ENCODE peak calls at places on chromosome 19, in nine cellular contexts. S is vagina, T is heart right ventricle, K is PC-3, V is psoas muscle, Z is AG04450, J is uterus, W is stomach, U is cardiac muscle cell. O is an unnamed sample. For H3K9me3, the result is how much of the 10 kb centered on the place peaks cover.

GRCh38 chr19:38213911-38214625 is 10.0 kb downstream of the DPF1 start:
- DNase-seq in S (no peak), T (no peak), U (peak), V (no peak), Z (no peak), J (no peak), W (no peak), K (peak), O (peak)

GRCh38 chr19:37905936-37906867 is at the start of gene WDR87:
- DNase-seq in Z (no peak), U (peak), S (no peak), J (peak), W (peak), V (peak), K (peak), T (no peak), O (peak)

GRCh38 chr19:49057636-49058234 is at the start of gene CGB7:
- DNase-seq in V (peak), S (no peak), U (peak), Z (no peak), J (peak), K (peak), T (peak), W (peak), O (peak)

GRCh38 chr19:36079389-36079788 is 24.7 kb downstream of the WDR62 start:
- DNase-seq in K (no peak), U (no peak), S (no peak), J (no peak), V (no peak), W (no peak), T (no peak), Z (no peak), O (no peak)

GRCh38 chr19:49157445-49158224 is at the start of gene TRPM4:
- DNase-seq in U (peak), Z (no peak), W (peak), K (peak), J (peak), S (no peak), T (peak), V (peak), O (no peak)

GRCh38 chr19:56866563-56866962 is 26.0 kb upstream of the PEG3 start:
- DNase-seq in W (no peak), S (no peak), K (no peak), T (no peak), Z (no peak), U (no peak), V (no peak), J (peak), O (no peak)

GRCh38 chr19:16888629-16889371 is at the start of gene F2RL3:
- DNase-seq in W (peak), K (no peak), S (no peak), J (peak), V (peak), Z (no peak), T (peak), U (peak), O (no peak)

GRCh38 chr19:31350033-31350692 is 927 bp upstream of the TSHZ3 start:
- DNase-seq in T (peak), Z (no peak), U (peak), W (no peak), J (peak), K (no peak), S (no peak), V (peak), O (no peak)

GRCh38 chr19:36120092-36120983 is 5.1 kb downstream of the TBCB start:
- DNase-seq in K (no peak), T (no peak), W (no peak), S (no peak), J (no peak), V (no peak), Z (no peak), U (no peak), O (no peak)

GRCh38 chr19:44644391-44645016 is 794 bp downstream of the PVR start:
- DNase-seq in J (peak), W (no peak), S (no peak), U (no peak), V (peak), K (peak), T (no peak), Z (no peak), O (no peak)

GRCh38 chr19:53809518-53810186 is 14.5 kb downstream of the NLRP12 start:
- DNase-seq in J (no peak), S (no peak), U (no peak), V (no peak), W (no peak), Z (no peak), K (peak), T (no peak), O (no peak)

GRCh38 chr19:34579281-34580054 is 97.5 kb downstream of the SCGB2B2 start:
- DNase-seq in J (no peak), U (no peak), Z (no peak), S (no peak), W (no peak), V (no peak), T (no peak), K (no peak), O (no peak)

GRCh38 chr19:35109395-35110112 is 6.1 kb upstream of the FXYD3 start:
- DNase-seq in Z (no peak), V (no peak), J (no peak), W (peak), K (no peak), S (no peak), U (no peak), T (no peak), O (no peak)

GRCh38 chr19:14081797-14082674 is 3.5 kb downstream of the C19orf67 start:
- DNase-seq in T (peak), S (no peak), K (peak), W (peak), V (peak), U (no peak), Z (no peak), J (peak), O (no peak)

GRCh38 chr19:44777715-44778347 is at the start of gene CBLC:
- DNase-seq in K (peak), V (no peak), T (no peak), W (peak), Z (no peak), U (no peak), S (no peak), J (no peak), O (no peak)

GRCh38 chr19:17579523-17580244 is 24.2 kb downstream of the COLGALT1 start:
- DNase-seq in T (peak), J (peak), V (peak), K (peak), Z (no peak), S (no peak), W (no peak), U (peak), O (no peak)

GRCh38 chr19:10291554-10292205 is 1.9 kb downstream of the ICAM5 start:
- DNase-seq in J (no peak), W (no peak), V (no peak), S (no peak), K (no peak), Z (no peak), U (no peak), T (no peak), O (no peak)

GRCh38 chr19:37975596-37976515 is 68.8 kb downstream of the SIPA1L3 start:
- DNase-seq in U (no peak), J (no peak), V (no peak), Z (no peak), S (no peak), W (no peak), T (no peak), K (no peak), O (no peak)

GRCh38 chr19:3604227-3604986 is 2.3 kb downstream of the TBXA2R start:
- DNase-seq in U (no peak), S (no peak), W (no peak), J (no peak), K (no peak), T (no peak), V (no peak), Z (no peak), O (no peak)

GRCh38 chr19:53057904-53058579 is 13.5 kb downstream of the ERVV-2 start:
- DNase-seq in J (no peak), V (no peak), U (peak), Z (no peak), S (no peak), T (peak), K (peak), W (no peak), O (no peak)

GRCh38 chr19:39833464-39834286 is at the start of gene DYRK1B:
- DNase-seq in T (peak), V (peak), U (peak), W (peak), S (peak), J (peak), Z (peak), K (peak), O (peak)

GRCh38 chr19:35629332-35629633 is 447 bp downstream of the RBM42 start:
- DNase-seq in Z (no peak), J (no peak), V (no peak), K (no peak), T (no peak), W (no peak), S (no peak), U (no peak), O (no peak)

GRCh38 chr19:35194022-35194984 is 34.2 kb downstream of the FAM187B start:
- DNase-seq in T (no peak), W (no peak), Z (no peak), S (no peak), U (no peak), J (no peak), K (no peak), V (no peak), O (no peak)

GRCh38 chr19:13100031-13100588 is 2.5 kb downstream of the LYL1 start:
- DNase-seq in W (no peak), V (no peak), T (no peak), J (peak), K (no peak), Z (no peak), S (no peak), U (no peak), O (no peak)

GRCh38 chr19:8610041-8610927 is at the start of gene ADAMTS10:
- DNase-seq in T (no peak), V (peak), J (peak), S (no peak), W (no peak), U (peak), Z (no peak), K (no peak), O (peak)

GRCh38 chr19:45154064-45154827 is 6.5 kb downstream of the NKPD1 start:
- DNase-seq in U (peak), V (peak), Z (no peak), K (peak), T (no peak), W (no peak), J (no peak), S (no peak), O (no peak)

GRCh38 chr19:3108775-3109174 is 14.6 kb downstream of the GNA11 start:
- DNase-seq in K (peak), V (peak), S (no peak), J (peak), T (peak), W (peak), U (peak), Z (peak), O (peak)

GRCh38 chr19:35350591-35350990 is 2.9 kb downstream of the FFAR1 start:
- DNase-seq in J (no peak), V (no peak), T (no peak), U (no peak), W (no peak), S (no peak), Z (no peak), K (no peak), O (no peak)

GRCh38 chr19:49968279-49968922 is 7.4 kb upstream of the SIGLEC11 start:
- DNase-seq in U (no peak), S (no peak), V (no peak), W (no peak), Z (no peak), K (no peak), J (no peak), T (no peak), O (no peak)

GRCh38 chr19:10112895-10113591 is 1.6 kb downstream of the P2RY11 start:
- DNase-seq in U (peak), Z (no peak), K (peak), W (peak), J (no peak), T (no peak), S (peak), V (peak), O (peak)

GRCh38 chr19:47049307-47049700 is 880 bp upstream of the TMEM160 start:
- DNase-seq in J (no peak), W (no peak), U (peak), T (no peak), S (no peak), K (peak), V (no peak), Z (no peak), O (no peak)

GRCh38 chr19:14555918-14556661 is 15.8 kb downstream of the NDUFB7 start:
- DNase-seq in W (no peak), J (no peak), K (peak), U (peak), T (no peak), V (no peak), S (no peak), Z (no peak), O (no peak)

GRCh38 chr19:41265376-41266153 is 1.4 kb downstream of the HNRNPUL1 start:
- DNase-seq in V (no peak), T (peak), W (peak), J (no peak), U (peak), K (peak), S (no peak), Z (no peak), O (no peak)

GRCh38 chr19:36371886-36372285 is 7.1 kb downstream of the ZFP14 start:
- DNase-seq in U (no peak), W (no peak), S (no peak), T (no peak), K (no peak), Z (no peak), J (no peak), V (no peak), O (no peak)

GRCh38 chr19:2084993-2085720 is 11.0 kb downstream of the MOB3A start:
- DNase-seq in W (peak), T (peak), U (peak), Z (no peak), K (peak), S (no peak), V (peak), J (no peak), O (peak)

GRCh38 chr19:7873304-7874079 is 698 bp downstream of the PRR36 start:
- DNase-seq in Z (no peak), S (no peak), J (no peak), K (no peak), T (no peak), U (no peak), V (no peak), W (no peak), O (no peak)

GRCh38 chr19:48619692-48620565 is 623 bp downstream of the SPHK2 start:
- DNase-seq in K (no peak), J (no peak), W (no peak), Z (no peak), S (no peak), U (peak), T (no peak), V (no peak), O (no peak)

GRCh38 chr19:29860492-29860891 is 48.7 kb downstream of the CCNE1 start:
- DNase-seq in T (no peak), W (no peak), V (no peak), J (no peak), Z (no peak), K (no peak), U (no peak), S (no peak), O (no peak)

GRCh38 chr19:16382775-16383543 is 58.3 kb downstream of the KLF2 start:
- DNase-seq in U (peak), S (no peak), V (peak), K (peak), Z (peak), W (peak), T (peak), J (peak), O (peak)

DNA sequence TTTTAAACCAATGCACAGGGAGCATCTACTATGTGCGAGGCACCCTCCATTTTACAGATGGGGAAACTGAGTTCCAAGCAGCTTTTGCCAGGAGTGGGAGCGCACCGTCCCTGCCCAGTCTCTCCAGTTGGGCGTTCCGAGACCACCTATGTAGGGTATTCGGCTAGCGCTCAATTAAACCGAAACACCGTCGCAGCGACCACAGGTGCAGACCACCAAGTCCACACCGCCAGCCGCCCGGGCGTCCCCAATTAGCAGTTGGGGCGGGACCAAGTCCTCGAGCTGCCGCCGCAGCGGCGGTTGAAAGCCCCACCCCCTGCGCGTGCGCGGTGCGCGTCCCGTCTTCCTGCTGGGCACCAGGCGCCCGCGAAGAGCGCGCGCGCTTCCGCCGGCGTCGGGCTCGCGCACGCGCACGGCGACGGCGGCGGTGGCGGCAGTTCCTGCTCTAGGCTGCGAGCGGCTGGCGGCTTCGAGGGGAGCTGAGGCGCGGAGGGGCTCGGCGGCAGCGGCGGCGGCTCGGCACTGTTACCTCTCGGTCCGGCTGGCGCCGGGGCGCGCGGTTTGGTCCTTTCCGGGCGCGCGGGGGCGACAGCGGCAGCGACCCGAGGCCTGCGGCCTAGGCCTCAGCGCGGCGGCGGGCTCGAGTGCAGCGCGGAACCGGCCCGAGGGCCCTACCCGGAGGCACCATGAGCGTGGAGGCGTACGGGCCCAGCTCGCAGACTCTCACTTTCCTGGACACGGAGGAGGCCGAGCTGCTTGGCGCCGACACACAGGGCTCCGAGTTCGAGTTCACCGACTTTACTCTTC is at the start of gene UPF1:
- DNase-seq in T (peak), J (peak), V (peak), W (peak), U (peak), S (no peak), Z (peak), K (peak), O (peak)
- TF ChIP-seq CTCF in T (peak), J (peak), V (no peak), W (no peak), U (no peak), S (no peak), Z (peak), K (no peak), O (no peak)

GRCh38 chr19:55528030-55528801 is 8.7 kb downstream of the SBK2 start:
- DNase-seq in K (peak), S (no peak), V (no peak), Z (no peak), W (no peak), J (no peak), U (peak), T (no peak), O (no peak)
- H3K9me3 ChIP-seq in K (under half), S (under half), V (under half), Z (under half), W (under half), J (under half), U (under half), T (under half), O (under half)

GRCh38 chr19:999379-999719 is 870 bp upstream of the GRIN3B start:
- DNase-seq in K (no peak), V (no peak), J (no peak), Z (no peak), S (no peak), T (no peak), U (no peak), W (no peak), O (no peak)

GRCh38 chr19:1000591-1001537 is 645 bp downstream of the GRIN3B start:
- DNase-seq in S (no peak), V (no peak), J (no peak), K (no peak), U (no peak), T (no peak), Z (no peak), W (no peak), O (no peak)

GRCh38 chr19:998064-998463 is 2.2 kb upstream of the GRIN3B start:
- DNase-seq in V (no peak), J (no peak), W (no peak), U (no peak), K (no peak), Z (no peak), T (no peak), S (no peak), O (no peak)

GRCh38 chr19:1001538-1002166 is 1.4 kb downstream of the GRIN3B start:
- DNase-seq in Z (no peak), T (no peak), U (peak), S (no peak), V (no peak), K (peak), J (no peak), W (peak), O (peak)

DNA sequence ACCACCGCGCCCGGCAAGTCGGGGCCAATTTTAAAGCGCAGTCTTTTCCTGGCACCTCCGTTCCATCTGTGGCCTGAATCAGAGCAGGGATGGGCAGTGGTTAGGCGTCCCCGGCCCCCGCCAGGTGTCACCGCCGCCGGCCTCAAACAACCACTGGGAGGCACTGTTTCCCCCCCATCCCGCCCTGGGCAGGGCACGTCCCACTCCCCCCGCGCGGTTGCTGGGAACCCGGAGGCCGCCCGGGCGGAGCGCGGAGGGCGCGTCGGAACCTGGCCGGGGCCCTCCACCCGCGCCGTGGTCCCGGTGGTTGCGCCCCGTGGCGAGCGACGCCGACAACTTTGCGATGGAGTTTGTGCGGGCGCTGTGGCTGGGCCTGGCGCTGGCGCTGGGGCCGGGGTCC is at the start of gene GRIN3B:
- DNase-seq in K (peak), S (no peak), J (no peak), W (peak), U (peak), Z (no peak), V (peak), T (peak), O (peak)
- TF ChIP-seq CTCF in K (peak), S (peak), J (peak), W (no peak), U (peak), Z (peak), V (peak), T (peak), O (peak)

GRCh38 chr19:5850189-5850588 is 1.1 kb downstream of the FUT3 start:
- DNase-seq in K (peak), J (no peak), W (no peak), U (no peak), T (no peak), V (no peak), S (no peak), Z (no peak), O (no peak)
- H3K9me3 ChIP-seq in K (under half), J (under half), W (under half), U (under half), T (under half), V (under half), S (under half), Z (under half), O (under half)